ENCODE peak calls at places on chromosomes 5 and 9, in seven cellular contexts. One of them, this sample, is unnamed.
A peak's percentile ranks its signal among the peaks of the same experiment; 100 is the strongest.

GRCh38 chr9:83047839-83048775 is 14.8 kb downstream of the RASEF start:
- DNase-seq in fibroblast of the conjunctiva: no peak
- DNase-seq in NCI-H2171 treated with DMSO at 0.1 percent for 48 hours: no peak
- DNase-seq in BJ: no peak
- DNase-seq in HCT116: no peak
- DNase-seq in mammary epithelial cell: peak; percentile 78
- DNase-seq in OCI-LY7: no peak
- DNase-seq in this sample: no peak

GRCh38 chr9:21677387-21677786 is 125.0 kb upstream of the MTAP start:
- DNase-seq in fibroblast of the conjunctiva: no peak
- DNase-seq in NCI-H2171 treated with DMSO at 0.1 percent for 48 hours: no peak
- DNase-seq in BJ: no peak
- DNase-seq in HCT116: no peak
- DNase-seq in mammary epithelial cell: no peak
- DNase-seq in OCI-LY7: no peak
- DNase-seq in this sample: no peak

GRCh38 chr9:70043689-70044449 is at the start of gene MAMDC2:
- DNase-seq in fibroblast of the conjunctiva: no peak
- DNase-seq in NCI-H2171 treated with DMSO at 0.1 percent for 48 hours: no peak
- DNase-seq in BJ: no peak
- DNase-seq in HCT116: no peak
- DNase-seq in mammary epithelial cell: peak; percentile 57
- DNase-seq in OCI-LY7: no peak
- DNase-seq in this sample: peak; percentile 48

GRCh38 chr9:81648891-81649290 is 40.5 kb downstream of the TLE1 start:
- DNase-seq in fibroblast of the conjunctiva: no peak
- DNase-seq in NCI-H2171 treated with DMSO at 0.1 percent for 48 hours: no peak
- DNase-seq in BJ: no peak
- DNase-seq in HCT116: no peak
- DNase-seq in mammary epithelial cell: no peak
- DNase-seq in OCI-LY7: no peak
- DNase-seq in this sample: no peak

GRCh38 chr9:28956111-28956880 is 1383.0 kb upstream of the C9orf72 start:
- DNase-seq in fibroblast of the conjunctiva: no peak
- DNase-seq in NCI-H2171 treated with DMSO at 0.1 percent for 48 hours: peak; percentile 85
- DNase-seq in BJ: no peak
- DNase-seq in HCT116: no peak
- DNase-seq in mammary epithelial cell: no peak
- DNase-seq in OCI-LY7: no peak
- DNase-seq in this sample: no peak

GRCh38 chr9:114720296-114720695 is 38.3 kb upstream of the TEX48 start:
- DNase-seq in fibroblast of the conjunctiva: no peak
- DNase-seq in NCI-H2171 treated with DMSO at 0.1 percent for 48 hours: no peak
- DNase-seq in BJ: no peak
- DNase-seq in HCT116: no peak
- DNase-seq in mammary epithelial cell: peak; percentile 51
- DNase-seq in OCI-LY7: no peak
- DNase-seq in this sample: no peak

GRCh38 chr9:117487555-117488175 is 72.8 kb upstream of the ASTN2 start:
- DNase-seq in fibroblast of the conjunctiva: peak; percentile 27
- DNase-seq in NCI-H2171 treated with DMSO at 0.1 percent for 48 hours: peak; percentile 97
- DNase-seq in BJ: no peak
- DNase-seq in HCT116: no peak
- DNase-seq in mammary epithelial cell: peak; percentile 65
- DNase-seq in OCI-LY7: peak; percentile 44
- DNase-seq in this sample: peak; percentile 57

GRCh38 chr9:18979367-18979766 is 53.6 kb downstream of the SAXO1 start:
- DNase-seq in fibroblast of the conjunctiva: no peak
- DNase-seq in NCI-H2171 treated with DMSO at 0.1 percent for 48 hours: no peak
- DNase-seq in BJ: no peak
- DNase-seq in HCT116: no peak
- DNase-seq in mammary epithelial cell: peak; percentile 21
- DNase-seq in OCI-LY7: no peak
- DNase-seq in this sample: no peak

GRCh38 chr5:124844371-124844770 is 97.9 kb upstream of the ZNF608 start:
- DNase-seq in fibroblast of the conjunctiva: no peak
- DNase-seq in NCI-H2171 treated with DMSO at 0.1 percent for 48 hours: no peak
- DNase-seq in BJ: no peak
- DNase-seq in HCT116: no peak
- DNase-seq in mammary epithelial cell: no peak
- DNase-seq in OCI-LY7: no peak
- DNase-seq in this sample: no peak